ENCODE peak calls at places on chromosomes 13 and 19, in four cellular contexts. L is mammary epithelial cell, E is NB4, B is WERI-Rb-1. O is an unnamed sample.

GRCh38 chr13:97911311-97912138 is 42.0 kb upstream of the IPO5 start:
- DNase-seq in L (peak), E (peak), B (peak), O (peak)

GRCh38 chr19:16386619-16387240 is 62.1 kb downstream of the KLF2 start:
- DNase-seq in L (peak), E (peak), B (peak), O (peak)

GRCh38 chr13:20425819-20426219 is 99.8 kb downstream of the CRYL1 start:
- DNase-seq in L (peak), E (no peak), B (no peak), O (no peak)

GRCh38 chr19:43562698-43563241 is 12.6 kb downstream of the XRCC1 start:
- DNase-seq in L (peak), E (peak), B (no peak), O (peak)

GRCh38 chr13:41054919-41055619 is 6.2 kb upstream of the WBP4 start:
- DNase-seq in L (no peak), E (peak), B (no peak), O (no peak)

GRCh38 chr13:50168803-50169202 is 153.6 kb downstream of the KCNRG start:
- DNase-seq in L (no peak), E (no peak), B (no peak), O (no peak)

GRCh38 chr13:51520524-51520923 is 63.7 kb upstream of the WDFY2 start:
- DNase-seq in L (peak), E (peak), B (no peak), O (peak)

GRCh38 chr13:21037656-21038055 is 23.7 kb downstream of the LATS2 start:
- DNase-seq in L (no peak), E (no peak), B (no peak), O (no peak)

GRCh38 chr19:39647918-39648317 is 7.8 kb upstream of the LGALS16 start:
- DNase-seq in L (no peak), E (no peak), B (no peak), O (no peak)

GRCh38 chr19:1250374-1251232 is 2.2 kb downstream of the MIDN start:
- DNase-seq in L (no peak), E (peak), B (peak), O (peak)

GRCh38 chr13:21998279-21998678 is 327.4 kb downstream of the FGF9 start:
- DNase-seq in L (no peak), E (no peak), B (no peak), O (no peak)

GRCh38 chr13:69194130-69194529 is 913.5 kb upstream of the ATXN8OS start:
- DNase-seq in L (no peak), E (no peak), B (no peak), O (no peak)

GRCh38 chr19:49997709-49998108 is 27.5 kb downstream of the VRK3 start:
- DNase-seq in L (peak), E (peak), B (peak), O (peak)

GRCh38 chr19:18762125-18763023 is 28.7 kb downstream of the COMP start:
- DNase-seq in L (peak), E (no peak), B (peak), O (peak)

GRCh38 chr13:23557043-23557442 is 13.2 kb upstream of the TNFRSF19 start:
- DNase-seq in L (no peak), E (no peak), B (no peak), O (no peak)

GRCh38 chr19:2782357-2782935 is 627 bp downstream of the SGTA start:
- DNase-seq in L (peak), E (peak), B (no peak), O (no peak)

GRCh38 chr19:19528721-19529490 is at the start of gene YJEFN3:
- DNase-seq in L (no peak), E (no peak), B (peak), O (no peak)

GRCh38 chr19:55264531-55264930 is 5.7 kb upstream of the PPP6R1 start:
- DNase-seq in L (no peak), E (no peak), B (no peak), O (no peak)
- H3K4me3 ChIP-seq in L (no peak), E (no peak), B (no peak), O (no peak)

DNA sequence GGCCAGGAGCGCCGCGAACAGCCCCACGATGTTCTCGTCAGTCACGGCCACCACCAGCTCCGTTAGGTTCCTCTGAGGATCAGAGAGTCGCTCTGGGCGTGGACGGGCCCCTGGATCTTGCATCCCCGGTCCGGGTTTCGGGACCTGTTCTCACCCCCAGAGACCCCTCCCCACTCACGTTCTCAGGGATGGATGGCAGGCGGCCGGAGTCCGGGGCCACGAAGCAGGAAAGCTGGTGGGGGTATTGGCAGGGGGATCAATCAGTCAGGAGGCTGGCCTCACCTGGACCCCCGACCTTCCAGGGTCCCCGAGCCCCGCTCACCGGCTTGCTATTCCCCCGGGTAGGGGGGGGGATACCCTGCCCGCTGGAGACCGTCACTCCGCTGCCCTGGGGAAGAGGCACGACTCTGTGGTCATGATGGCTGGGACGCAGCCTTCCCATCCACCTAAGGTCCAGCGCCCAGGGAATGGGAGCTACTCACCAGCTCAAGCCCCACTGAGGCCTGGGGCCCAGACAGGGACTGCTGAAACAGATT is 4.6 kb downstream of the DENND1C start:
- DNase-seq in L (no peak), E (no peak), B (no peak), O (no peak)
- H3K4me3 ChIP-seq in L (peak), E (no peak), B (no peak), O (no peak)

DNA sequence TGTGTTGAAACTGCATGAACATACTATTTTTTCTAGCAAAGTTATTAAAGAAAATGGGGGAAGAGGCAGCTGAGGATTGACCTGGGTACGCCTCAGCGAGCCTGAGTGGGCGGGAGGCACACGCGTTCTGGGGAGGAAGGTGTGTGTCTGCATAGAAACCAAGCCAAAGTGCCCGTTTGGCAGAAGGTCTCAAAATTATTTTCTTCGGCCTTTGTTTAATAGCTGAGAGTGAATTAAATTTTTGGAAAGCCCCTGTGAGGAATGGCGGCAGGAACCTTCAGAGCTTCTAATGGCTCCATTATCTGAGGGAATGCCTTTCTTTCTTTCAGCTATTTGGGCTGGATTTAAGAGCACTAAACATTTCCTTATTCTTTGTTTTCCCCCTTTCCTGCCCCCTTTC is 5.2 kb downstream of the ZIC2 start:
- DNase-seq in L (no peak), E (no peak), B (no peak), O (peak)
- H3K4me3 ChIP-seq in L (no peak), E (no peak), B (peak), O (peak)

DNA sequence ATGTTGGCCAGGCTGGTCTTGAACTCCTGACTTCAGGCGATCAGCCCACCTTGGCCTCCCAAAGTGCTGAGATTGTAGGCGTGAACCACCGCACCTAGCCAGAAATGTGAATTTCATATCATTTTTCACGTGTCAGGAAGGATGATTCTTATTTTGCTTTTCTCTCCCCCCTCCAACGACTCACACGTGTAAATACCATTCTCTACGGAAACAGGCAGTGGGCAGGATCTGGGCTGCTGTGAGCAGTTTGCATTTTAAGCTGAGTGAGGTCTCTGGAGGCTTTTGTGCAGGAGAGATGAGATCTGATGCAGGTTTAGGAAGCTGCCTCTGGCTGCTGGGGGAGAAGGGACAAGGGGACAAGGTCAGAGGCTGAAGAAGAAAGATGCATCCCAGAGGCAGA is 11.9 kb downstream of the ANKRD24 start:
- DNase-seq in L (no peak), E (no peak), B (no peak), O (no peak)
- H3K4me3 ChIP-seq in L (no peak), E (no peak), B (no peak), O (no peak)